ENCODE peak calls at places on chromosomes 12 and 14, in seven cellular contexts. One of them, this sample, is unnamed.

GRCh38 chr12:87323369-87323768 is 705.8 kb downstream of the C12orf50 start:
- DNase-seq in fibroblast of mammary gland: peak; percentile 57
- DNase-seq in A549: no peak
- DNase-seq in heart right ventricle: no peak
- DNase-seq in esophagus squamous epithelium: no peak
- DNase-seq in lower lobe of right lung: no peak
- DNase-seq in mammary epithelial cell: peak; percentile 9
- DNase-seq in this sample: no peak

GRCh38 chr12:34033628-34034296 is 11.5 kb downstream of the ALG10 start:
- DNase-seq in fibroblast of mammary gland: peak; percentile 45
- DNase-seq in A549: peak; percentile 56
- DNase-seq in heart right ventricle: no peak
- DNase-seq in esophagus squamous epithelium: no peak
- DNase-seq in lower lobe of right lung: no peak
- DNase-seq in mammary epithelial cell: no peak
- DNase-seq in this sample: no peak

GRCh38 chr12:75554556-75554880 is 43.1 kb upstream of the KRR1 start:
- DNase-seq in fibroblast of mammary gland: peak; percentile 52
- DNase-seq in A549: no peak
- DNase-seq in heart right ventricle: no peak
- DNase-seq in esophagus squamous epithelium: no peak
- DNase-seq in lower lobe of right lung: no peak
- DNase-seq in mammary epithelial cell: no peak
- DNase-seq in this sample: no peak

GRCh38 chr12:64468966-64469365 is 17.0 kb downstream of the TBK1 start:
- DNase-seq in fibroblast of mammary gland: no peak
- DNase-seq in A549: no peak
- DNase-seq in heart right ventricle: no peak
- DNase-seq in esophagus squamous epithelium: no peak
- DNase-seq in lower lobe of right lung: no peak
- DNase-seq in mammary epithelial cell: no peak
- DNase-seq in this sample: no peak

GRCh38 chr12:104958946-104959841 is 1.1 kb upstream of the SLC41A2 start:
- DNase-seq in fibroblast of mammary gland: peak; percentile 70
- DNase-seq in A549: no peak
- DNase-seq in heart right ventricle: no peak
- DNase-seq in esophagus squamous epithelium: no peak
- DNase-seq in lower lobe of right lung: no peak
- DNase-seq in mammary epithelial cell: peak; percentile 32
- DNase-seq in this sample: no peak

GRCh38 chr12:106919910-106920544 is 35.7 kb upstream of the TMEM263 start:
- DNase-seq in fibroblast of mammary gland: peak; percentile 64
- DNase-seq in A549: peak; percentile 59
- DNase-seq in heart right ventricle: no peak
- DNase-seq in esophagus squamous epithelium: no peak
- DNase-seq in lower lobe of right lung: no peak
- DNase-seq in mammary epithelial cell: no peak
- DNase-seq in this sample: no peak

GRCh38 chr12:20415013-20415412 is 46.7 kb downstream of the PDE3A start:
- DNase-seq in fibroblast of mammary gland: peak; percentile 65
- DNase-seq in A549: no peak
- DNase-seq in heart right ventricle: no peak
- DNase-seq in esophagus squamous epithelium: no peak
- DNase-seq in lower lobe of right lung: no peak
- DNase-seq in mammary epithelial cell: no peak
- DNase-seq in this sample: no peak

GRCh38 chr14:53955671-53956426 is 776 bp downstream of the BMP4 start:
- DNase-seq in fibroblast of mammary gland: no peak
- DNase-seq in A549: peak; percentile 44
- DNase-seq in heart right ventricle: peak; percentile 75
- DNase-seq in esophagus squamous epithelium: no peak
- DNase-seq in lower lobe of right lung: peak; percentile 72
- DNase-seq in mammary epithelial cell: no peak
- DNase-seq in this sample: no peak

GRCh38 chr12:89353188-89353822 is 1.0 kb upstream of the DUSP6 start:
- DNase-seq in fibroblast of mammary gland: peak; percentile 40
- DNase-seq in A549: peak; percentile 88
- DNase-seq in heart right ventricle: peak; percentile 82
- DNase-seq in esophagus squamous epithelium: no peak
- DNase-seq in lower lobe of right lung: peak; percentile 83
- DNase-seq in mammary epithelial cell: no peak
- DNase-seq in this sample: peak; percentile 88

GRCh38 chr12:122641976-122642375 is 61.2 kb downstream of the HCAR2 start:
- DNase-seq in fibroblast of mammary gland: peak; percentile 80
- DNase-seq in A549: no peak
- DNase-seq in heart right ventricle: no peak
- DNase-seq in esophagus squamous epithelium: no peak
- DNase-seq in lower lobe of right lung: no peak
- DNase-seq in mammary epithelial cell: peak; percentile 6
- DNase-seq in this sample: no peak

GRCh38 chr12:132462778-132463177 is 27.2 kb upstream of the FBRSL1 start:
- DNase-seq in fibroblast of mammary gland: no peak
- DNase-seq in A549: no peak
- DNase-seq in heart right ventricle: no peak
- DNase-seq in esophagus squamous epithelium: no peak
- DNase-seq in lower lobe of right lung: no peak
- DNase-seq in mammary epithelial cell: no peak
- DNase-seq in this sample: no peak

GRCh38 chr12:124404162-124404561 is 109.3 kb downstream of the RFLNA start:
- DNase-seq in fibroblast of mammary gland: no peak
- DNase-seq in A549: no peak
- DNase-seq in heart right ventricle: no peak
- DNase-seq in esophagus squamous epithelium: no peak
- DNase-seq in lower lobe of right lung: no peak
- DNase-seq in mammary epithelial cell: no peak
- DNase-seq in this sample: no peak

GRCh38 chr12:121810234-121810817 is 6.5 kb downstream of the SETD1B start:
- DNase-seq in fibroblast of mammary gland: no peak
- DNase-seq in A549: no peak
- DNase-seq in heart right ventricle: no peak
- DNase-seq in esophagus squamous epithelium: no peak
- DNase-seq in lower lobe of right lung: no peak
- DNase-seq in mammary epithelial cell: no peak
- DNase-seq in this sample: no peak

GRCh38 chr14:103540816-103541493 is 12.0 kb downstream of the TRMT61A start:
- DNase-seq in fibroblast of mammary gland: no peak
- DNase-seq in A549: no peak
- DNase-seq in heart right ventricle: peak; percentile 19
- DNase-seq in esophagus squamous epithelium: no peak
- DNase-seq in lower lobe of right lung: peak; percentile 47
- DNase-seq in mammary epithelial cell: no peak
- DNase-seq in this sample: no peak

GRCh38 chr14:105601360-105602242 is 75.2 kb downstream of the TMEM121 start:
- DNase-seq in fibroblast of mammary gland: no peak
- DNase-seq in A549: no peak
- DNase-seq in heart right ventricle: no peak
- DNase-seq in esophagus squamous epithelium: no peak
- DNase-seq in lower lobe of right lung: no peak
- DNase-seq in mammary epithelial cell: no peak
- DNase-seq in this sample: no peak

GRCh38 chr12:2273751-2274150 is 221.0 kb downstream of the CACNA1C start:
- DNase-seq in fibroblast of mammary gland: no peak
- DNase-seq in A549: no peak
- DNase-seq in heart right ventricle: no peak
- DNase-seq in esophagus squamous epithelium: no peak
- DNase-seq in lower lobe of right lung: no peak
- DNase-seq in mammary epithelial cell: no peak
- DNase-seq in this sample: no peak

GRCh38 chr12:14810953-14811483 is 3.0 kb downstream of the SMCO3 start:
- DNase-seq in fibroblast of mammary gland: no peak
- DNase-seq in A549: peak; percentile 58
- DNase-seq in heart right ventricle: no peak
- DNase-seq in esophagus squamous epithelium: no peak
- DNase-seq in lower lobe of right lung: no peak
- DNase-seq in mammary epithelial cell: peak; percentile 19
- DNase-seq in this sample: no peak

GRCh38 chr12:80262372-80263170 is 163.2 kb downstream of the OTOGL start:
- DNase-seq in fibroblast of mammary gland: peak; percentile 54
- DNase-seq in A549: no peak
- DNase-seq in heart right ventricle: no peak
- DNase-seq in esophagus squamous epithelium: no peak
- DNase-seq in lower lobe of right lung: no peak
- DNase-seq in mammary epithelial cell: no peak
- DNase-seq in this sample: no peak

GRCh38 chr14:101315802-101316296 is 245.4 kb upstream of the DIO3 start:
- DNase-seq in fibroblast of mammary gland: peak; percentile 28
- DNase-seq in A549: peak; percentile 48
- DNase-seq in heart right ventricle: no peak
- DNase-seq in esophagus squamous epithelium: no peak
- DNase-seq in lower lobe of right lung: no peak
- DNase-seq in mammary epithelial cell: peak; percentile 6
- DNase-seq in this sample: no peak

GRCh38 chr12:106893451-106893850 is 62.3 kb upstream of the TMEM263 start:
- DNase-seq in fibroblast of mammary gland: peak; percentile 7
- DNase-seq in A549: peak; percentile 48
- DNase-seq in heart right ventricle: no peak
- DNase-seq in esophagus squamous epithelium: no peak
- DNase-seq in lower lobe of right lung: no peak
- DNase-seq in mammary epithelial cell: no peak
- DNase-seq in this sample: no peak

GRCh38 chr12:23415180-23415579 is 534.3 kb downstream of the SOX5 start:
- DNase-seq in fibroblast of mammary gland: no peak
- DNase-seq in A549: no peak
- DNase-seq in heart right ventricle: no peak
- DNase-seq in esophagus squamous epithelium: no peak
- DNase-seq in lower lobe of right lung: no peak
- DNase-seq in mammary epithelial cell: no peak
- DNase-seq in this sample: no peak

GRCh38 chr14:88554458-88555286 is at the start of gene PTPN21:
- DNase-seq in fibroblast of mammary gland: peak; percentile 56
- DNase-seq in A549: peak; percentile 79
- DNase-seq in heart right ventricle: peak; percentile 84
- DNase-seq in esophagus squamous epithelium: no peak
- DNase-seq in lower lobe of right lung: peak; percentile 83
- DNase-seq in mammary epithelial cell: peak; percentile 78
- DNase-seq in this sample: peak; percentile 79

GRCh38 chr12:12800406-12801180 is 12.6 kb upstream of the DDX47 start:
- DNase-seq in fibroblast of mammary gland: peak; percentile 68
- DNase-seq in A549: peak; percentile 86
- DNase-seq in heart right ventricle: no peak
- DNase-seq in esophagus squamous epithelium: no peak
- DNase-seq in lower lobe of right lung: no peak
- DNase-seq in mammary epithelial cell: peak; percentile 83
- DNase-seq in this sample: no peak

GRCh38 chr14:104109121-104109541 is 23.6 kb downstream of the ASPG start:
- DNase-seq in fibroblast of mammary gland: no peak
- DNase-seq in A549: no peak
- DNase-seq in heart right ventricle: no peak
- DNase-seq in esophagus squamous epithelium: no peak
- DNase-seq in lower lobe of right lung: no peak
- DNase-seq in mammary epithelial cell: no peak
- DNase-seq in this sample: no peak

GRCh38 chr12:91053951-91054715 is 3.7 kb downstream of the KERA start:
- DNase-seq in fibroblast of mammary gland: peak; percentile 88
- DNase-seq in A549: peak; percentile 25
- DNase-seq in heart right ventricle: no peak
- DNase-seq in esophagus squamous epithelium: no peak
- DNase-seq in lower lobe of right lung: no peak
- DNase-seq in mammary epithelial cell: no peak
- DNase-seq in this sample: no peak

GRCh38 chr12:98151105-98151504 is 364.3 kb upstream of the TMPO start:
- DNase-seq in fibroblast of mammary gland: no peak
- DNase-seq in A549: no peak
- DNase-seq in heart right ventricle: no peak
- DNase-seq in esophagus squamous epithelium: no peak
- DNase-seq in lower lobe of right lung: no peak
- DNase-seq in mammary epithelial cell: no peak
- DNase-seq in this sample: no peak

GRCh38 chr12:98149270-98149669 is 366.1 kb upstream of the TMPO start:
- DNase-seq in fibroblast of mammary gland: no peak
- DNase-seq in A549: no peak
- DNase-seq in heart right ventricle: no peak
- DNase-seq in esophagus squamous epithelium: no peak
- DNase-seq in lower lobe of right lung: no peak
- DNase-seq in mammary epithelial cell: no peak
- DNase-seq in this sample: no peak

GRCh38 chr12:98156697-98157096 is 358.7 kb upstream of the TMPO start:
- DNase-seq in fibroblast of mammary gland: no peak
- DNase-seq in A549: no peak
- DNase-seq in heart right ventricle: no peak
- DNase-seq in esophagus squamous epithelium: no peak
- DNase-seq in lower lobe of right lung: no peak
- DNase-seq in mammary epithelial cell: no peak
- DNase-seq in this sample: no peak

GRCh38 chr12:98151984-98152383 is 363.4 kb upstream of the TMPO start:
- DNase-seq in fibroblast of mammary gland: no peak
- DNase-seq in A549: no peak
- DNase-seq in heart right ventricle: no peak
- DNase-seq in esophagus squamous epithelium: no peak
- DNase-seq in lower lobe of right lung: no peak
- DNase-seq in mammary epithelial cell: no peak
- DNase-seq in this sample: no peak

DNA sequence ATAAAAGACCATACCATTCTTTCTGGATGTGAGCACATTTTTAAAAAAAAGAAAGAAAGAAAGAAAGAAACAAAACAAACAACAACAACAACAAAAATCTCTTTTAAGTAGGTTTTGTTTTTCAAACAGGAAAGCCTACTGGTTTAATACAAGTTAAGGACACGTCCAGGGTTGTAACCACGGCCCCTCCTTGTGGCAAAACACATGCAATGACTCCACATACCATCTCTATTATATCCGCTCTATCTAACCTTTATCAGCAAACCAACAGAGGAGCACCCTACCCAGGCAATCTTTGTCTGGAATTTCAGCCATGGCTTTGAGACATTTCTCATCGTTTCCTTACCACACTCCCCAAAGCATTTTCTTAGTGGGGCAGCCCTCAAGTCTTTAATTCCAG is 360.5 kb upstream of the TMPO start:
- DNase-seq in fibroblast of mammary gland: peak; percentile 15
- DNase-seq in A549: peak; percentile 23
- DNase-seq in heart right ventricle: no peak
- DNase-seq in esophagus squamous epithelium: no peak
- DNase-seq in lower lobe of right lung: no peak
- DNase-seq in mammary epithelial cell: peak; percentile 2
- DNase-seq in this sample: no peak
- TF ChIP-seq CTCF in fibroblast of mammary gland: peak; percentile 14
- TF ChIP-seq CTCF in A549: peak; percentile 7
- TF ChIP-seq CTCF in heart right ventricle: peak; percentile 69
- TF ChIP-seq CTCF in esophagus squamous epithelium: peak; percentile 26
- TF ChIP-seq CTCF in lower lobe of right lung: peak; percentile 16
- TF ChIP-seq CTCF in mammary epithelial cell: no peak
- TF ChIP-seq CTCF in this sample: peak; percentile 76

GRCh38 chr14:96938946-96939345 is 141.8 kb downstream of the VRK1 start:
- DNase-seq in fibroblast of mammary gland: no peak
- DNase-seq in A549: no peak
- DNase-seq in heart right ventricle: no peak
- DNase-seq in esophagus squamous epithelium: no peak
- DNase-seq in lower lobe of right lung: no peak
- DNase-seq in mammary epithelial cell: no peak
- DNase-seq in this sample: no peak
- TF ChIP-seq CTCF in fibroblast of mammary gland: peak; percentile 10
- TF ChIP-seq CTCF in A549: no peak
- TF ChIP-seq CTCF in heart right ventricle: no peak
- TF ChIP-seq CTCF in esophagus squamous epithelium: no peak
- TF ChIP-seq CTCF in lower lobe of right lung: no peak
- TF ChIP-seq CTCF in mammary epithelial cell: no peak
- TF ChIP-seq CTCF in this sample: peak; percentile 67

GRCh38 chr12:56658921-56659320 is 13.1 kb upstream of the ATP5F1B start:
- DNase-seq in fibroblast of mammary gland: no peak
- DNase-seq in A549: no peak
- DNase-seq in heart right ventricle: no peak
- DNase-seq in esophagus squamous epithelium: no peak
- DNase-seq in lower lobe of right lung: no peak
- DNase-seq in mammary epithelial cell: no peak
- DNase-seq in this sample: no peak
- TF ChIP-seq CTCF in fibroblast of mammary gland: no peak
- TF ChIP-seq CTCF in A549: no peak
- TF ChIP-seq CTCF in heart right ventricle: no peak
- TF ChIP-seq CTCF in esophagus squamous epithelium: no peak
- TF ChIP-seq CTCF in lower lobe of right lung: no peak
- TF ChIP-seq CTCF in mammary epithelial cell: no peak
- TF ChIP-seq CTCF in this sample: no peak

GRCh38 chr14:71309756-71310155 is 402.5 kb downstream of the PCNX1 start:
- DNase-seq in fibroblast of mammary gland: peak; percentile 15
- DNase-seq in A549: no peak
- DNase-seq in heart right ventricle: no peak
- DNase-seq in esophagus squamous epithelium: no peak
- DNase-seq in lower lobe of right lung: no peak
- DNase-seq in mammary epithelial cell: no peak
- DNase-seq in this sample: no peak
- TF ChIP-seq CTCF in fibroblast of mammary gland: peak; percentile 28
- TF ChIP-seq CTCF in A549: no peak
- TF ChIP-seq CTCF in heart right ventricle: peak; percentile 12
- TF ChIP-seq CTCF in esophagus squamous epithelium: no peak
- TF ChIP-seq CTCF in lower lobe of right lung: no peak
- TF ChIP-seq CTCF in mammary epithelial cell: peak; percentile 14
- TF ChIP-seq CTCF in this sample: peak; percentile 27